ENCODE peak calls at places on chromosomes 12 and 14, in five cellular contexts. Y is fibroblast of lung, S is HCT116, F is heart right ventricle, H is midbrain. I is an unnamed sample.

GRCh38 chr14:54364555-54365415 is 32.0 kb upstream of the CDKN3 start:
- DNase-seq in Y (peak), S (no peak), F (peak), H (no peak), I (no peak)

GRCh38 chr12:42695490-42695995 is 106.0 kb upstream of the PRICKLE1 start:
- DNase-seq in Y (no peak), S (no peak), F (no peak), H (no peak), I (no peak)

GRCh38 chr12:81617915-81618314 is 141.2 kb downstream of the PPFIA2 start:
- DNase-seq in Y (no peak), S (no peak), F (no peak), H (no peak), I (no peak)

GRCh38 chr12:85823436-85824179 is 12.6 kb downstream of the RASSF9 start:
- DNase-seq in Y (peak), S (no peak), F (no peak), H (no peak), I (no peak)

GRCh38 chr12:1281683-1282366 is 290.8 kb downstream of the ERC1 start:
- DNase-seq in Y (peak), S (no peak), F (no peak), H (no peak), I (no peak)

GRCh38 chr14:30017370-30017993 is 89.8 kb upstream of the PRKD1 start:
- DNase-seq in Y (no peak), S (no peak), F (no peak), H (no peak), I (no peak)

GRCh38 chr12:59389968-59390576 is 205.8 kb upstream of the SLC16A7 start:
- DNase-seq in Y (no peak), S (no peak), F (no peak), H (no peak), I (no peak)

GRCh38 chr12:95312656-95313055 is 95.0 kb downstream of the VEZT start:
- DNase-seq in Y (no peak), S (no peak), F (no peak), H (no peak), I (no peak)

GRCh38 chr14:58947816-58948440 is 240.5 kb upstream of the DAAM1 start:
- DNase-seq in Y (peak), S (no peak), F (no peak), H (no peak), I (no peak)

GRCh38 chr14:99389171-99389826 is 91.4 kb downstream of the SETD3 start:
- DNase-seq in Y (peak), S (peak), F (peak), H (peak), I (peak)

GRCh38 chr12:70271025-70271424 is 27.8 kb downstream of the CNOT2 start:
- DNase-seq in Y (no peak), S (no peak), F (no peak), H (no peak), I (no peak)

GRCh38 chr12:42039599-42039998 is 105.1 kb downstream of the GXYLT1 start:
- DNase-seq in Y (no peak), S (no peak), F (no peak), H (no peak), I (no peak)

I was measured in left lobe of liver.